ENCODE peak calls at places on chromosomes 16 and 17, in seven cellular contexts. One of them, this sample, is unnamed.

GRCh38 chr16:85364323-85365040 is 248.6 kb upstream of the GSE1 start:
- DNase-seq in heart right ventricle: no peak
- DNase-seq in HCT116: no peak
- DNase-seq in mammary epithelial cell: no peak
- DNase-seq in keratinocyte: no peak
- DNase-seq in pancreas: no peak
- DNase-seq in adrenal gland: no peak
- DNase-seq in this sample: no peak

GRCh38 chr16:85570213-85570734 is 42.8 kb upstream of the GSE1 start:
- DNase-seq in heart right ventricle: no peak
- DNase-seq in HCT116: peak; percentile 56
- DNase-seq in mammary epithelial cell: peak; percentile 45
- DNase-seq in keratinocyte: no peak
- DNase-seq in pancreas: no peak
- DNase-seq in adrenal gland: no peak
- DNase-seq in this sample: no peak

GRCh38 chr16:57750796-57751538 is 15.4 kb downstream of the KATNB1 start:
- DNase-seq in heart right ventricle: no peak
- DNase-seq in HCT116: no peak
- DNase-seq in mammary epithelial cell: no peak
- DNase-seq in keratinocyte: no peak
- DNase-seq in pancreas: no peak
- DNase-seq in adrenal gland: no peak
- DNase-seq in this sample: no peak

GRCh38 chr17:67503184-67503583 is 126.1 kb downstream of the PITPNC1 start:
- DNase-seq in heart right ventricle: no peak
- DNase-seq in HCT116: peak; percentile 95
- DNase-seq in mammary epithelial cell: peak; percentile 80
- DNase-seq in keratinocyte: no peak
- DNase-seq in pancreas: peak; percentile 79
- DNase-seq in adrenal gland: peak; percentile 72
- DNase-seq in this sample: peak; percentile 45

GRCh38 chr17:73719588-73720071 is 75.4 kb upstream of the SDK2 start:
- DNase-seq in heart right ventricle: peak; percentile 55
- DNase-seq in HCT116: no peak
- DNase-seq in mammary epithelial cell: no peak
- DNase-seq in keratinocyte: no peak
- DNase-seq in pancreas: no peak
- DNase-seq in adrenal gland: peak; percentile 15
- DNase-seq in this sample: no peak

GRCh38 chr17:15350777-15351486 is 9.5 kb upstream of the TEKT3 start:
- DNase-seq in heart right ventricle: no peak
- DNase-seq in HCT116: no peak
- DNase-seq in mammary epithelial cell: no peak
- DNase-seq in keratinocyte: no peak
- DNase-seq in pancreas: no peak
- DNase-seq in adrenal gland: no peak
- DNase-seq in this sample: no peak

GRCh38 chr17:9859781-9860180 is 34.1 kb downstream of the GLP2R start:
- DNase-seq in heart right ventricle: no peak
- DNase-seq in HCT116: no peak
- DNase-seq in mammary epithelial cell: no peak
- DNase-seq in keratinocyte: no peak
- DNase-seq in pancreas: no peak
- DNase-seq in adrenal gland: no peak
- DNase-seq in this sample: no peak

GRCh38 chr17:80445152-80446110 is 30.5 kb downstream of the ENDOV start:
- DNase-seq in heart right ventricle: peak; percentile 8
- DNase-seq in HCT116: no peak
- DNase-seq in mammary epithelial cell: no peak
- DNase-seq in keratinocyte: no peak
- DNase-seq in pancreas: no peak
- DNase-seq in adrenal gland: no peak
- DNase-seq in this sample: no peak

GRCh38 chr16:85654251-85655115 is 34.3 kb downstream of the GINS2 start:
- DNase-seq in heart right ventricle: peak; percentile 13
- DNase-seq in HCT116: no peak
- DNase-seq in mammary epithelial cell: no peak
- DNase-seq in keratinocyte: no peak
- DNase-seq in pancreas: no peak
- DNase-seq in adrenal gland: no peak
- DNase-seq in this sample: no peak

GRCh38 chr17:66580601-66581385 is 254.1 kb upstream of the CACNG5 start:
- DNase-seq in heart right ventricle: peak; percentile 19
- DNase-seq in HCT116: no peak
- DNase-seq in mammary epithelial cell: no peak
- DNase-seq in keratinocyte: no peak
- DNase-seq in pancreas: no peak
- DNase-seq in adrenal gland: peak; percentile 60
- DNase-seq in this sample: no peak

GRCh38 chr17:76139801-76140660 is 1.0 kb downstream of the FOXJ1 start:
- DNase-seq in heart right ventricle: no peak
- DNase-seq in HCT116: no peak
- DNase-seq in mammary epithelial cell: no peak
- DNase-seq in keratinocyte: no peak
- DNase-seq in pancreas: no peak
- DNase-seq in adrenal gland: no peak
- DNase-seq in this sample: no peak

GRCh38 chr17:48344241-48344640 is 85.8 kb downstream of the SKAP1 start:
- DNase-seq in heart right ventricle: no peak
- DNase-seq in HCT116: no peak
- DNase-seq in mammary epithelial cell: no peak
- DNase-seq in keratinocyte: no peak
- DNase-seq in pancreas: no peak
- DNase-seq in adrenal gland: no peak
- DNase-seq in this sample: no peak

GRCh38 chr17:4588862-4589625 is 4.7 kb downstream of the SMTNL2 start:
- DNase-seq in heart right ventricle: no peak
- DNase-seq in HCT116: no peak
- DNase-seq in mammary epithelial cell: no peak
- DNase-seq in keratinocyte: no peak
- DNase-seq in pancreas: no peak
- DNase-seq in adrenal gland: no peak
- DNase-seq in this sample: no peak

GRCh38 chr16:73172621-73173312 is 124.8 kb upstream of the ZFHX3 start:
- DNase-seq in heart right ventricle: peak; percentile 82
- DNase-seq in HCT116: no peak
- DNase-seq in mammary epithelial cell: peak; percentile 42
- DNase-seq in keratinocyte: no peak
- DNase-seq in pancreas: peak; percentile 78
- DNase-seq in adrenal gland: peak; percentile 76
- DNase-seq in this sample: peak; percentile 53

GRCh38 chr16:25148568-25149215 is 37.1 kb downstream of the LCMT1 start:
- DNase-seq in heart right ventricle: no peak
- DNase-seq in HCT116: no peak
- DNase-seq in mammary epithelial cell: no peak
- DNase-seq in keratinocyte: no peak
- DNase-seq in pancreas: no peak
- DNase-seq in adrenal gland: no peak
- DNase-seq in this sample: no peak

GRCh38 chr17:10217916-10218315 is 19.5 kb upstream of the GAS7 start:
- DNase-seq in heart right ventricle: no peak
- DNase-seq in HCT116: no peak
- DNase-seq in mammary epithelial cell: no peak
- DNase-seq in keratinocyte: no peak
- DNase-seq in pancreas: no peak
- DNase-seq in adrenal gland: no peak
- DNase-seq in this sample: no peak

GRCh38 chr17:77476920-77477805 is 336.4 kb downstream of the SEC14L1 start:
- DNase-seq in heart right ventricle: peak; percentile 52
- DNase-seq in HCT116: no peak
- DNase-seq in mammary epithelial cell: peak; percentile 98
- DNase-seq in keratinocyte: peak; percentile 84
- DNase-seq in pancreas: no peak
- DNase-seq in adrenal gland: peak; percentile 89
- DNase-seq in this sample: peak; percentile 96

GRCh38 chr17:41786227-41787020 is at the start of gene JUP:
- DNase-seq in heart right ventricle: peak; percentile 100
- DNase-seq in HCT116: peak; percentile 99
- DNase-seq in mammary epithelial cell: peak; percentile 100
- DNase-seq in keratinocyte: peak; percentile 100
- DNase-seq in pancreas: peak; percentile 100
- DNase-seq in adrenal gland: peak; percentile 100
- DNase-seq in this sample: peak; percentile 99

GRCh38 chr17:59753522-59754467 is 46.3 kb downstream of the VMP1 start:
- DNase-seq in heart right ventricle: no peak
- DNase-seq in HCT116: peak; percentile 88
- DNase-seq in mammary epithelial cell: peak; percentile 83
- DNase-seq in keratinocyte: no peak
- DNase-seq in pancreas: no peak
- DNase-seq in adrenal gland: no peak
- DNase-seq in this sample: peak; percentile 83

GRCh38 chr17:69802045-69802740 is 272.8 kb upstream of the KCNJ16 start:
- DNase-seq in heart right ventricle: no peak
- DNase-seq in HCT116: no peak
- DNase-seq in mammary epithelial cell: no peak
- DNase-seq in keratinocyte: no peak
- DNase-seq in pancreas: no peak
- DNase-seq in adrenal gland: no peak
- DNase-seq in this sample: no peak

GRCh38 chr17:40024901-40025300 is 9.7 kb downstream of the CSF3 start:
- DNase-seq in heart right ventricle: no peak
- DNase-seq in HCT116: no peak
- DNase-seq in mammary epithelial cell: peak; percentile 27
- DNase-seq in keratinocyte: peak; percentile 85
- DNase-seq in pancreas: no peak
- DNase-seq in adrenal gland: no peak
- DNase-seq in this sample: no peak

GRCh38 chr17:49696233-49696761 is 11.5 kb downstream of the SLC35B1 start:
- DNase-seq in heart right ventricle: no peak
- DNase-seq in HCT116: no peak
- DNase-seq in mammary epithelial cell: no peak
- DNase-seq in keratinocyte: no peak
- DNase-seq in pancreas: no peak
- DNase-seq in adrenal gland: no peak
- DNase-seq in this sample: no peak

GRCh38 chr16:27851586-27851985 is 211.9 kb downstream of the GSG1L start:
- DNase-seq in heart right ventricle: no peak
- DNase-seq in HCT116: no peak
- DNase-seq in mammary epithelial cell: no peak
- DNase-seq in keratinocyte: no peak
- DNase-seq in pancreas: no peak
- DNase-seq in adrenal gland: no peak
- DNase-seq in this sample: no peak

GRCh38 chr16:76345093-76345735 is 68.0 kb downstream of the CNTNAP4 start:
- DNase-seq in heart right ventricle: no peak
- DNase-seq in HCT116: no peak
- DNase-seq in mammary epithelial cell: no peak
- DNase-seq in keratinocyte: no peak
- DNase-seq in pancreas: no peak
- DNase-seq in adrenal gland: peak; percentile 21
- DNase-seq in this sample: no peak

DNA sequence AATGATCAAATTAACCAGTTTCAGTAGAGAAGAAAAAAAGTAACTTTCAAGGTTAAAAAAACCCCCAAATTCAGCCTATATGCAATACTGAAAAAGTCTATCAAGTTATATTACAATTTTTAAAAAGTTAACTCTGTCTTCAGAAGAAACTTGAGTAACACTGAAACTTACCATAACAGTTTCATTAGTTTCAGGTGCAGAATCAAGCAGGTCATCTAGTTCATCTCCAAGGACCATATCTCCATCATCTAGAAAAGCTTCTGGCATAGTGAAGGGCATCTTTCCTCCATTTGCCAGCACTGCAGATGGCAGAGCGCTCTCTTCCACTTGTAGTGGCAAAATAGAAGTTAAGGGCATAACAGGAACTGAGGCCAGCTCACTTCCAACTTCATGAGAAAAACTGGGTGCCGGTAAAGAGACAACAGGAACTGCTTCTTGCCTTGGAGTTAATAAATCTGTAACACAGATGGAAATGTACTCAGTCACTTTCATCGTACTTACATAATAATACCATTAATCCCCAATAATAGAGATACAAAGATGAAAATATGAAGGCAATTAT is 22.9 kb downstream of the ZC3H7A start:
- DNase-seq in heart right ventricle: no peak
- DNase-seq in HCT116: no peak
- DNase-seq in mammary epithelial cell: no peak
- DNase-seq in keratinocyte: no peak
- DNase-seq in pancreas: no peak
- DNase-seq in adrenal gland: no peak
- DNase-seq in this sample: no peak
- H3K27ac ChIP-seq in heart right ventricle: no peak overlapping the region
- H3K27ac ChIP-seq in HCT116: no peak overlapping the region
- H3K27ac ChIP-seq in mammary epithelial cell: no peak overlapping the region
- H3K27ac ChIP-seq in keratinocyte: no peak overlapping the region
- H3K27ac ChIP-seq in pancreas: no peak overlapping the region
- H3K27ac ChIP-seq in adrenal gland: no peak overlapping the region
- H3K27ac ChIP-seq in this sample: no peak overlapping the region

GRCh38 chr16:89562939-89563338 is 2.5 kb downstream of the RPL13 start:
- DNase-seq in heart right ventricle: no peak
- DNase-seq in HCT116: no peak
- DNase-seq in mammary epithelial cell: no peak
- DNase-seq in keratinocyte: no peak
- DNase-seq in pancreas: no peak
- DNase-seq in adrenal gland: no peak
- DNase-seq in this sample: no peak
- H3K27ac ChIP-seq in heart right ventricle: no peak overlapping the region
- H3K27ac ChIP-seq in HCT116: peak overlapping the region; percentile 96
- H3K27ac ChIP-seq in mammary epithelial cell: no peak overlapping the region
- H3K27ac ChIP-seq in keratinocyte: no peak overlapping the region
- H3K27ac ChIP-seq in pancreas: no peak overlapping the region
- H3K27ac ChIP-seq in adrenal gland: no peak overlapping the region
- H3K27ac ChIP-seq in this sample: peak overlapping the region; percentile 95

DNA sequence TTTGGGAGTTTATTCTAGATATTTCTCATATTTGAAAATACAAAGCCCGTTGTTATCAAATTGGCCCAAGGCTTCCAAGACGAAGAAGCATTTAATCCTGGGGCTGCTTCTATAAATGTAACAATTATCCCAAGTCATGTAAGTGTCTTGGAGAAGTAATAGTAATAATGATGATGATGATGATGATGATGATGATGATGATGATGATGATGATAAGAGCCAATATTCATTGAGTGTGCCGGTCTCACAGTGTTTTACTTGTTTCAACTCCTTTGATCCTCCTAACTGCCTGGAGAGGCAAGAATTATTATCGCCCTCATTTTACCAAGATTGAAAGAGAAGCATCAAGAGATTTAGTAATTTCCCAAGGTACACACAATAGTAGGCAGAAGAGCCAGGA is 72.0 kb downstream of the COPRS start:
- DNase-seq in heart right ventricle: no peak
- DNase-seq in HCT116: no peak
- DNase-seq in mammary epithelial cell: no peak
- DNase-seq in keratinocyte: no peak
- DNase-seq in pancreas: no peak
- DNase-seq in adrenal gland: no peak
- DNase-seq in this sample: no peak
- H3K27ac ChIP-seq in heart right ventricle: no peak overlapping the region
- H3K27ac ChIP-seq in HCT116: no peak overlapping the region
- H3K27ac ChIP-seq in mammary epithelial cell: peak overlapping the region; percentile 86
- H3K27ac ChIP-seq in keratinocyte: peak overlapping the region; percentile 82
- H3K27ac ChIP-seq in pancreas: no peak overlapping the region
- H3K27ac ChIP-seq in adrenal gland: no peak overlapping the region
- H3K27ac ChIP-seq in this sample: no peak overlapping the region

DNA sequence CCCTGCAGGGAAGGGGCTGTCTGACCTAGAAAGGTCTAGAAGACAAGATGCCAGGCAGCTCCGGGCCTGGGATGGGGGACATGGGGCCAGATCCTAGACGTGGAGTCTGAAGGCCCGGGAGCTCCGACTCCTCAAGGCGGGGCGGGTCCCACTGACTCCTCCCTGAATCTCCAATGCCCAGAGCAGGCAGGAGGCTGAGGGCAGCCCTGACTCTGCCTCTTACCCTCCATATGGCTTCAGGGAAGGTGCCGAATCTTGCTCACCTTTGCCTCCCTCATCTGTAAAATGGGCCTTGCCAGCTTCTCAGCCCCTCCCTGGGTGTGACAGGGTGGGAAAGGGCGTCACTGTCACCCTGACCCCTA is 14.8 kb downstream of the VASN start:
- DNase-seq in heart right ventricle: no peak
- DNase-seq in HCT116: no peak
- DNase-seq in mammary epithelial cell: no peak
- DNase-seq in keratinocyte: no peak
- DNase-seq in pancreas: no peak
- DNase-seq in adrenal gland: no peak
- DNase-seq in this sample: no peak
- H3K27ac ChIP-seq in heart right ventricle: peak overlapping the region; percentile 34
- H3K27ac ChIP-seq in HCT116: no peak overlapping the region
- H3K27ac ChIP-seq in mammary epithelial cell: no peak overlapping the region
- H3K27ac ChIP-seq in keratinocyte: no peak overlapping the region
- H3K27ac ChIP-seq in pancreas: no peak overlapping the region
- H3K27ac ChIP-seq in adrenal gland: peak overlapping the region; percentile 80
- H3K27ac ChIP-seq in this sample: peak overlapping the region; percentile 95